ENCODE peak calls at places on chromosomes 16 and 17, in seven cellular contexts. F, B, W, X, M, I and T are unnamed samples.

GRCh38 chr17:41792835-41793748 is 6.6 kb upstream of the JUP start:
- DNase-seq in F (no peak), B (no peak), W (peak), X (peak), M (no peak), I (no peak), T (no peak)

GRCh38 chr16:84005391-84005790 is 37.2 kb downstream of the SLC38A8 start:
- DNase-seq in F (no peak), B (no peak), W (no peak), X (no peak), M (no peak), I (no peak), T (no peak)

GRCh38 chr16:2831203-2831602 is 1.1 kb downstream of the ZG16B start:
- DNase-seq in F (no peak), B (no peak), W (no peak), X (no peak), M (no peak), I (no peak), T (no peak)

GRCh38 chr17:82603981-82604448 is 44.2 kb downstream of the WDR45B start:
- DNase-seq in F (no peak), B (no peak), W (no peak), X (no peak), M (no peak), I (no peak), T (peak)

GRCh38 chr17:55577011-55577586 is 65.8 kb upstream of the SMIM36 start:
- DNase-seq in F (no peak), B (no peak), W (no peak), X (peak), M (peak), I (peak), T (no peak)

GRCh38 chr17:49996495-49997255 is 1.7 kb upstream of the DLX3 start:
- DNase-seq in F (peak), B (peak), W (peak), X (peak), M (peak), I (peak), T (peak)

GRCh38 chr17:8951210-8951609 is 14.3 kb downstream of the PIK3R5 start:
- DNase-seq in F (no peak), B (no peak), W (no peak), X (no peak), M (no peak), I (no peak), T (no peak)

GRCh38 chr17:81733507-81734404 is 21.7 kb downstream of the SLC25A10 start:
- DNase-seq in F (peak), B (peak), W (peak), X (peak), M (peak), I (peak), T (peak)

GRCh38 chr16:9787717-9788116 is 394.5 kb downstream of the GRIN2A start:
- DNase-seq in F (no peak), B (no peak), W (no peak), X (no peak), M (no peak), I (no peak), T (no peak)

GRCh38 chr16:31276600-31276999 is 16.8 kb downstream of the ITGAM start:
- DNase-seq in F (no peak), B (no peak), W (no peak), X (no peak), M (no peak), I (no peak), T (no peak)

GRCh38 chr16:19282101-19282500 is 3.4 kb upstream of the CLEC19A start:
- DNase-seq in F (no peak), B (no peak), W (no peak), X (no peak), M (no peak), I (no peak), T (no peak)

GRCh38 chr16:14399397-14400284 is 230.4 kb downstream of the PARN start:
- DNase-seq in F (no peak), B (no peak), W (peak), X (peak), M (no peak), I (peak), T (no peak)

GRCh38 chr17:79715318-79716182 is 15.2 kb upstream of the ENPP7 start:
- DNase-seq in F (no peak), B (no peak), W (no peak), X (no peak), M (no peak), I (no peak), T (no peak)